ENCODE peak calls at places on chromosomes 6 and 20, in six cellular contexts. P is suprapubic skin, I is H1, N is Peyer's patch, O is endothelial cell of umbilical vein, H is right lobe of liver. A is an unnamed sample.

GRCh38 chr6:41939848-41940758 is 1.5 kb downstream of the CCND3 start:
- DNase-seq in I (no peak), P (peak), N (peak), H (peak), O (no peak), A (no peak)

GRCh38 chr6:45445749-45446454 is 68.2 kb upstream of the SUPT3H start:
- DNase-seq in P (peak), H (peak), O (peak), I (no peak), N (no peak), A (peak)

GRCh38 chr6:150143521-150144293 is 863 bp downstream of the PPP1R14C start:
- DNase-seq in P (no peak), N (peak), H (no peak), O (no peak), I (no peak), A (no peak)

GRCh38 chr6:151630991-151631655 is 137.3 kb downstream of the CCDC170 start:
- DNase-seq in O (no peak), N (no peak), P (no peak), I (no peak), H (no peak), A (no peak)

GRCh38 chr6:5379647-5380242 is 118.4 kb downstream of the FARS2 start:
- DNase-seq in I (peak), H (no peak), O (peak), P (no peak), N (no peak), A (no peak)

GRCh38 chr6:108207013-108207412 is 41.2 kb downstream of the NR2E1 start:
- DNase-seq in N (no peak), I (no peak), H (no peak), O (no peak), P (no peak), A (no peak)

GRCh38 chr20:13028673-13029072 is 19.9 kb downstream of the SPTLC3 start:
- DNase-seq in P (no peak), I (no peak), N (no peak), O (no peak), H (no peak), A (no peak)

GRCh38 chr6:56714982-56715456 is 72.3 kb upstream of the DST start:
- DNase-seq in N (no peak), P (no peak), H (no peak), I (peak), O (peak), A (no peak)

GRCh38 chr6:38346291-38347079 is 293.2 kb downstream of the BTBD9 start:
- DNase-seq in O (peak), H (no peak), P (no peak), N (no peak), I (no peak), A (no peak)

GRCh38 chr6:137145421-137145820 is 28.0 kb downstream of the IL22RA2 start:
- DNase-seq in H (no peak), N (no peak), P (no peak), O (no peak), I (no peak), A (no peak)

GRCh38 chr20:13344671-13345070 is 123.6 kb downstream of the ISM1 start:
- DNase-seq in H (no peak), I (no peak), N (no peak), O (no peak), P (no peak), A (no peak)

GRCh38 chr6:108589244-108589730 is 28.6 kb downstream of the FOXO3 start:
- DNase-seq in H (peak), N (peak), O (peak), I (peak), P (peak), A (peak)

GRCh38 chr6:110688661-110689268 is 126.5 kb downstream of the CDK19 start:
- DNase-seq in O (no peak), I (no peak), H (no peak), N (no peak), P (no peak), A (no peak)

GRCh38 chr6:132023490-132023889 is 72.3 kb upstream of the CCN2 start:
- DNase-seq in N (no peak), I (no peak), O (no peak), P (no peak), H (no peak), A (no peak)

GRCh38 chr20:41927189-41927588 is 309.0 kb upstream of the CHD6 start:
- DNase-seq in I (no peak), P (no peak), O (no peak), N (no peak), H (no peak), A (no peak)

GRCh38 chr6:143607959-143608358 is 69.8 kb upstream of the PHACTR2 start:
- DNase-seq in H (no peak), O (no peak), P (no peak), N (no peak), I (no peak), A (no peak)

GRCh38 chr6:52994031-52994788 is 874 bp downstream of the GSTA4 start:
- DNase-seq in H (no peak), P (no peak), I (no peak), N (peak), O (peak), A (no peak)

GRCh38 chr6:115514656-115515055 is 546.0 kb downstream of the FRK start:
- DNase-seq in I (no peak), N (no peak), H (no peak), P (no peak), O (no peak), A (no peak)

GRCh38 chr6:7176208-7176607 is 68.4 kb downstream of the RREB1 start:
- DNase-seq in O (no peak), H (no peak), P (no peak), I (no peak), N (no peak), A (no peak)

GRCh38 chr6:159720708-159721107 is 6.6 kb upstream of the WTAP start:
- DNase-seq in P (no peak), O (peak), I (no peak), N (no peak), H (no peak), A (no peak)

GRCh38 chr6:101462576-101462975 is 69.1 kb downstream of the GRIK2 start:
- DNase-seq in O (no peak), H (no peak), P (no peak), I (no peak), N (no peak), A (no peak)

GRCh38 chr20:58690351-58690750 is 2.2 kb upstream of the NPEPL1 start:
- DNase-seq in N (no peak), I (no peak), O (no peak), H (no peak), P (no peak), A (no peak)

GRCh38 chr20:15378151-15378550 is 1040.7 kb upstream of the FLRT3 start:
- DNase-seq in P (no peak), I (no peak), O (no peak), H (no peak), N (no peak), A (no peak)

GRCh38 chr20:53843645-53844044 is 226.7 kb downstream of the BCAS1 start:
- DNase-seq in H (no peak), O (no peak), P (no peak), N (no peak), I (no peak), A (no peak)

GRCh38 chr20:17504898-17505663 is 26.1 kb downstream of the BFSP1 start:
- DNase-seq in H (peak), N (peak), I (no peak), P (peak), O (peak), A (no peak)

GRCh38 chr6:89574860-89575561 is 63.5 kb downstream of the LYRM2 start:
- DNase-seq in H (no peak), P (no peak), N (no peak), O (no peak), I (no peak), A (no peak)

GRCh38 chr6:38269773-38270172 is 370.0 kb downstream of the BTBD9 start:
- DNase-seq in H (no peak), I (no peak), P (no peak), N (no peak), O (peak), A (no peak)

GRCh38 chr6:157329829-157330228 is 6.5 kb upstream of the TMEM242 start:
- DNase-seq in I (no peak), P (no peak), H (no peak), N (no peak), O (peak), A (no peak)

GRCh38 chr6:105675715-105676397 is 273.0 kb upstream of the PREP start:
- DNase-seq in I (no peak), H (no peak), O (no peak), N (no peak), P (no peak), A (no peak)

GRCh38 chr6:142377112-142377848 is 75.5 kb downstream of the ADGRG6 start:
- DNase-seq in O (peak), I (peak), H (peak), N (no peak), P (no peak), A (no peak)

GRCh38 chr20:53413188-53413631 is 180.4 kb downstream of the ZNF217 start:
- DNase-seq in N (peak), P (no peak), I (peak), H (peak), O (no peak), A (no peak)

GRCh38 chr6:110042670-110043296 is 64.7 kb downstream of the GPR6 start:
- DNase-seq in N (no peak), O (no peak), I (no peak), P (no peak), H (no peak), A (peak)

GRCh38 chr6:122788663-122789062 is 395 bp upstream of the SMPDL3A start:
- DNase-seq in P (no peak), H (no peak), I (no peak), N (no peak), O (no peak), A (no peak)

GRCh38 chr20:25310921-25311728 is 63.2 kb downstream of the PYGB start:
- DNase-seq in I (no peak), P (peak), O (no peak), H (peak), N (no peak), A (no peak)

GRCh38 chr6:106630366-106630765 is 988 bp downstream of the QRSL1 start:
- DNase-seq in N (no peak), H (no peak), O (no peak), P (no peak), I (no peak), A (no peak)

GRCh38 chr20:35742741-35743523 is 872 bp upstream of the RBM39 start:
- DNase-seq in N (no peak), O (peak), I (no peak), P (no peak), H (no peak), A (no peak)

GRCh38 chr20:43416591-43417228 is 41.0 kb upstream of the SRSF6 start:
- DNase-seq in H (no peak), N (no peak), O (no peak), I (no peak), P (no peak), A (no peak)

GRCh38 chr20:49278036-49278816 is at the start of gene ZNFX1:
- DNase-seq in H (peak), O (peak), P (peak), I (peak), N (peak), A (peak)
- TF ChIP-seq CTCF in H (no peak), O (no peak), P (no peak), I (peak), N (no peak), A (no peak)

GRCh38 chr6:63792846-63793245 is 157.2 kb downstream of the PHF3 start:
- DNase-seq in N (no peak), P (no peak), H (no peak), I (no peak), O (no peak), A (no peak)

GRCh38 chr6:63793727-63794126 is 158.1 kb downstream of the PHF3 start:
- DNase-seq in N (no peak), O (no peak), I (no peak), P (no peak), H (no peak), A (no peak)

GRCh38 chr6:63798378-63798777 is 162.8 kb downstream of the PHF3 start:
- DNase-seq in P (no peak), H (no peak), N (no peak), I (no peak), O (no peak), A (no peak)

GRCh38 chr6:63799313-63799712 is 163.7 kb downstream of the PHF3 start:
- DNase-seq in H (no peak), N (no peak), I (no peak), O (no peak), P (no peak), A (no peak)

GRCh38 chr6:63795006-63795405 is 159.4 kb downstream of the PHF3 start:
- DNase-seq in O (no peak), H (no peak), I (no peak), P (no peak), N (no peak), A (no peak)
- TF ChIP-seq POLR2A in O (no peak), H (no peak), I (no peak), P (no peak), N (no peak), A (no peak)

GRCh38 chr20:2914160-2914559 is 40.9 kb downstream of the PTPRA start:
- DNase-seq in P (no peak), I (no peak), N (no peak), O (peak), H (no peak), A (no peak)
- TF ChIP-seq CTCF in P (no peak), I (no peak), N (peak), O (no peak), H (peak), A (no peak)

GRCh38 chr20:33811763-33812672 is 870 bp downstream of the CHMP4B start:
- DNase-seq in I (no peak), O (peak), H (peak), N (peak), P (peak), A (no peak)
- TF ChIP-seq POLR2A in I (no peak), O (peak), H (peak), N (peak), P (peak), A (no peak)

GRCh38 chr20:64189530-64189966 is 25.3 kb downstream of the MYT1 start:
- DNase-seq in O (no peak), H (no peak), I (no peak), P (no peak), N (no peak), A (no peak)

GRCh38 chr20:64189986-64190385 is 25.7 kb downstream of the MYT1 start:
- DNase-seq in O (no peak), P (no peak), N (no peak), H (no peak), I (no peak), A (no peak)

GRCh38 chr20:64188071-64188470 is 23.8 kb downstream of the MYT1 start:
- DNase-seq in O (no peak), H (no peak), N (no peak), P (no peak), I (no peak), A (no peak)

GRCh38 chr20:64191002-64191401 is 26.8 kb downstream of the MYT1 start:
- DNase-seq in H (no peak), O (no peak), N (no peak), I (no peak), P (no peak), A (no peak)

DNA sequence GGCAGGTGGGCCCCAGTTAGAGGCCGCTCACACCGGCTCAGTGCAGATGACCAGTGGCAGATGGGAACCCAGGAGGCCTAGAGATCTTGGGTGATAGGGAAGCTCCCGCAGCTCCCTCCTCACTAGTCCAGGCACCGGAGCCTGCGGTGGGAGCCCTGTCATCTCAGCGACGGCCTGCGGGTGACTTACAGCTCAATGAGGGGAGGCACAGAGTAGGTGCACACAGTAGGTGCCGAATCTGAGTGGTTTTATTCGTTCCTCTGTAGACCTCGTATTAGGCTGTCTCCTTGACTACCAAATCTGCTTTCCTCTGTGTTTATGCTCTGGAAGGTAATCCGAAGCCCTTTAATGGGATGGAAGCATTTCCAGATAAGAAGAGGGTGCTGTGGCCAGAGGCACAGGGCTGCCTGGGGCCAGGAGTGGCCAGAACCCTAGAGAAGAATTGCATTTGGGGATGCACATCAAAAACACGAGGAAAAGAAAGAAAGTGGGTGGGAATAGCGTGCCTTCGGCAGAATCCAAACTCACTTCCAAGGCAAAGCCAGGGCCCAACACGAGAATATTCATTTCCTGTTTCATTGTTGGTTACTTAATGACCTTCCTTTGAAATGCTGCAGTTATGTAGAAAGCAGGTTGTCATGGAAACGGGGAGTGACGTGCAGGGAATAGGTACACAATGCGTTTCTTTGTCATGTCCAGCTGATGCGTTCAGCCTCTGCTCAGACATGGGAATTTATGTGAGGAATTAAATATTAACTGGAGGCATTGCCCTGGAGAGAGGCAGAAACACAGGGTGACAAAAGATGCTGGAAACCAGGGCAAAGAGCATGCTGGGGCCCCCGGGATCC is 24.7 kb downstream of the MYT1 start:
- DNase-seq in I (peak), N (no peak), P (no peak), H (no peak), O (peak), A (no peak)
- TF ChIP-seq CTCF in I (peak), N (no peak), P (no peak), H (no peak), O (no peak), A (no peak)

GRCh38 chr20:50306478-50307423 is 116.1 kb downstream of the CEBPB start:
- DNase-seq in H (peak), I (no peak), P (peak), O (no peak), N (peak), A (peak)

GRCh38 chr20:50309764-50310672 is 119.4 kb downstream of the CEBPB start:
- DNase-seq in I (no peak), N (peak), O (no peak), P (no peak), H (no peak), A (no peak)

GRCh38 chr20:50309280-50309763 is 118.7 kb downstream of the CEBPB start:
- DNase-seq in O (no peak), H (no peak), P (no peak), I (no peak), N (no peak), A (no peak)

GRCh38 chr20:50308166-50308512 is 117.5 kb downstream of the CEBPB start:
- DNase-seq in P (no peak), O (no peak), I (no peak), H (no peak), N (no peak), A (no peak)

GRCh38 chr20:50308513-50309279 is 118.1 kb downstream of the CEBPB start:
- DNase-seq in O (peak), N (peak), P (peak), I (no peak), H (peak), A (peak)
- TF ChIP-seq POLR2A in O (no peak), N (peak), P (peak), I (no peak), H (peak), A (peak)

GRCh38 chr6:33049323-33049722 is 24.1 kb downstream of the HLA-DPA1 start:
- DNase-seq in O (no peak), P (no peak), N (no peak), I (no peak), H (no peak), A (no peak)
- TF ChIP-seq CTCF in O (no peak), P (no peak), N (peak), I (peak), H (peak), A (no peak)

DNA sequence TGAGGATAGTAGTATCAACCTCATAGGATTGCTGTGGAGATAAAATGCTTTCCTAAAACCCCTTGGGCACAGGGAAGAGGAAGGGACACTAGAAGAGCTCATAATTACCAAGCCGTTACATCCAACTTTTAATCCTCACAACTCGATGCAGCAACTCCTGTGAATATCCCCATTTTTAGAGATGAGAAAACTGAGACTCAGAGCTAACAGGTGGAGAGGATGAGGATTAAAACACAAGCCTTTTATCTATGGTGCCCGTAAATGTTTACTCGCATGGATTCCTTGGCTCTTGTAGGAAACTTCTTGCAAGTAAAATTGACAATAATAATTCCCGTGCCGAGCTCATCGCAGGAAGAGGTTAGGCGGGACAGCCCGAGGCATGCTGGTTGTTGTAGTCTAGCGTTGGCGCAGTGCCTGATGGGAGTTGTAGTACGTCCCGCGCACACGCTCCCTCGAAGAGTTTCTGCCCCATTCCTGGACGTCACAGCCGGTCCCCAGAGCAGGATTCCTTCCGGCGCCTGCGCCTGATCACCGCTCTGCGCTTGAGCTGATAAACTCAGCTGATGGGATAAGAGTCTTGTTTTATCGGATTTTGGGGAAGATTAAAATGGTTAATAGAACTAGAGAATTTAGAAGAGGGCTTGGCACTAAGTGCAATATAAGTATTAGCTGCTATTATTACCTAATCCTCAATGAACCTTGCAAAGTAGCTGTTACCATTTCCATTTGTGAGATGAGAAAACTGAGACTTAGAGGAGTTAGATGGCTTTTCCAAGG is 2.8 kb upstream of the UBE2V1 start:
- DNase-seq in O (peak), I (peak), P (peak), H (peak), N (peak), A (peak)
- TF ChIP-seq POLR2A in O (peak), I (peak), P (no peak), H (peak), N (no peak), A (no peak)

A was measured in vagina.